ENCODE peak calls at places on chromosomes 12 and 14, in nine cellular contexts. M, O, H, X, S, N, E, R and G are unnamed samples.

GRCh38 chr12:1914116-1914911 is 4.1 kb downstream of the CACNA2D4 start:
- DNase-seq in E (no peak), O (peak), S (no peak), X (no peak), N (no peak), M (no peak), H (no peak), R (no peak), G (no peak)

GRCh38 chr12:90366286-90366685 is 588.7 kb downstream of the CCER1 start:
- DNase-seq in X (no peak), S (peak), R (no peak), N (no peak), O (no peak), H (peak), E (no peak), M (peak), G (peak)

GRCh38 chr14:61927521-61927920 is 165.3 kb downstream of the SNAPC1 start:
- DNase-seq in S (peak), M (no peak), O (no peak), X (peak), E (no peak), R (no peak), N (no peak), H (peak), G (peak)

GRCh38 chr14:44662250-44662891 is 155.3 kb upstream of the FSCB start:
- DNase-seq in E (no peak), X (no peak), R (no peak), S (no peak), H (no peak), N (no peak), O (no peak), M (no peak), G (no peak)

GRCh38 chr14:67636361-67636919 is 16.7 kb downstream of the ARG2 start:
- DNase-seq in S (peak), M (peak), R (no peak), E (no peak), O (no peak), N (no peak), H (no peak), X (no peak), G (peak)

GRCh38 chr12:16586350-16587109 is 19.4 kb downstream of the LMO3 start:
- DNase-seq in M (no peak), S (peak), E (no peak), N (no peak), O (no peak), R (no peak), H (peak), X (no peak), G (no peak)

GRCh38 chr14:91142214-91142668 is 28.4 kb downstream of the DGLUCY start:
- DNase-seq in S (no peak), R (no peak), M (no peak), H (no peak), E (no peak), X (no peak), N (no peak), O (no peak), G (no peak)

GRCh38 chr12:91327889-91328288 is 145.3 kb upstream of the DCN start:
- DNase-seq in O (no peak), H (peak), M (no peak), N (no peak), X (no peak), R (no peak), E (no peak), S (no peak), G (no peak)

GRCh38 chr12:16691624-16692023 is 85.7 kb upstream of the LMO3 start:
- DNase-seq in M (no peak), R (no peak), E (no peak), S (no peak), N (peak), X (no peak), H (no peak), O (no peak), G (no peak)

GRCh38 chr14:59251811-59252771 is 63.6 kb downstream of the DAAM1 start:
- DNase-seq in N (no peak), H (peak), E (no peak), R (no peak), X (no peak), O (no peak), M (no peak), S (no peak), G (no peak)

GRCh38 chr12:58915634-58916033 is 4.7 kb downstream of the LRIG3 start:
- DNase-seq in M (peak), R (peak), S (no peak), E (peak), H (peak), X (no peak), N (no peak), O (no peak), G (no peak)

GRCh38 chr14:77059276-77059934 is 30.9 kb upstream of the IRF2BPL start:
- DNase-seq in O (no peak), R (peak), E (peak), H (peak), M (peak), N (no peak), S (peak), X (no peak), G (no peak)

GRCh38 chr14:32183151-32184048 is 18.4 kb upstream of the RNU6-7 start:
- DNase-seq in R (no peak), O (no peak), M (no peak), E (no peak), N (no peak), H (no peak), S (no peak), X (no peak), G (no peak)

GRCh38 chr14:68449565-68450295 is 343.1 kb downstream of the ZFP36L1 start:
- DNase-seq in H (no peak), X (no peak), O (no peak), S (no peak), N (no peak), E (no peak), R (no peak), M (no peak), G (no peak)

GRCh38 chr12:11592484-11592883 is 57.0 kb upstream of the ETV6 start:
- DNase-seq in N (no peak), M (no peak), S (no peak), H (no peak), R (no peak), O (no peak), E (no peak), X (no peak), G (no peak)

GRCh38 chr12:108110844-108111243 is 18.2 kb upstream of the WSCD2 start:
- DNase-seq in M (no peak), O (no peak), X (no peak), S (no peak), N (no peak), R (no peak), E (no peak), H (no peak), G (no peak)

GRCh38 chr12:80187660-80188090 is 88.3 kb downstream of the OTOGL start:
- DNase-seq in N (no peak), S (peak), X (no peak), R (peak), O (no peak), M (peak), H (peak), E (no peak), G (no peak)

GRCh38 chr14:32417956-32418552 is 89.0 kb downstream of the AKAP6 start:
- DNase-seq in R (peak), N (peak), H (peak), E (no peak), X (no peak), M (peak), S (peak), O (no peak), G (no peak)

GRCh38 chr12:76422878-76423438 is 74.7 kb upstream of the BBS10 start:
- DNase-seq in H (peak), E (no peak), M (no peak), R (no peak), X (peak), S (peak), N (no peak), O (no peak), G (peak)

GRCh38 chr14:34018125-34018524 is 67.3 kb upstream of the EGLN3 start:
- DNase-seq in N (no peak), S (no peak), E (no peak), O (no peak), R (no peak), H (no peak), X (no peak), M (no peak), G (no peak)

GRCh38 chr14:103109789-103110415 is 13.4 kb upstream of the TNFAIP2 start:
- DNase-seq in N (peak), M (peak), E (no peak), O (no peak), H (peak), S (no peak), R (no peak), X (peak), G (no peak)

GRCh38 chr14:46325777-46326176 is 325.8 kb downstream of the RPL10L start:
- DNase-seq in H (no peak), R (no peak), E (no peak), O (no peak), M (no peak), S (no peak), X (no peak), N (no peak), G (no peak)

GRCh38 chr14:77040309-77040994 is 11.9 kb upstream of the IRF2BPL start:
- DNase-seq in R (peak), X (peak), S (peak), M (peak), O (peak), N (peak), H (peak), E (peak), G (peak)

GRCh38 chr12:95218852-95219171 is 1.2 kb downstream of the VEZT start:
- DNase-seq in E (no peak), M (no peak), R (no peak), O (no peak), S (peak), N (no peak), H (no peak), X (no peak), G (no peak)

GRCh38 chr12:95217377-95218163 is at the start of the genes FGD6 and VEZT:
- DNase-seq in H (peak), S (peak), N (peak), X (peak), M (peak), O (peak), R (peak), E (peak), G (peak)

GRCh38 chr12:95220726-95221125 is 3.1 kb downstream of the VEZT start:
- DNase-seq in E (no peak), R (no peak), S (no peak), N (no peak), O (no peak), X (no peak), H (no peak), M (no peak), G (no peak)

GRCh38 chr12:95218164-95218851 is 701 bp downstream of the VEZT start:
- DNase-seq in M (peak), X (no peak), E (no peak), R (no peak), N (no peak), S (peak), O (no peak), H (peak), G (no peak)

GRCh38 chr12:95220190-95220589 is 2.6 kb downstream of the VEZT start:
- DNase-seq in R (no peak), N (no peak), H (no peak), E (no peak), M (no peak), S (no peak), X (no peak), O (no peak), G (no peak)
- H3K4me3 ChIP-seq in R (no peak), N (no peak), H (no peak), E (no peak), M (no peak), S (no peak), X (peak), O (no peak), G (no peak)

DNA sequence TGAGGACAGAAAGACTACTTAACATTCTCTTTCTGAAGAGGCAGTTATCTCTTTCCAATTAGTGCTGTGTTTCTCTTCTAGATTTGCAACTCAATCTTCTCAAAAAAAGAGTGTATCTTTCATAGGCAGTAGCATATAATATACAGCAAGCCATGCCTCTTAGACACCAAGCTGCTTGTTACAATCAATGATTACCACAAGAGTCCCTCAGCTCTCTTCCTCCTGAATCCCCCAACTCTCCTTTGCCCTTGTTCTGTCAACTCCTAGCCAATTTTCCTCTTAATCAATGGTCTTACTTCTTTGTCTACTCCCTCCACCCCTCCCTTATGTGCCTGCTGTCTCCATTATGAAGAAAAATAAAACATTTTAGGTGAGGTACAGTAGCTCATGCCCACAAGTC is 2.6 kb downstream of the TMTC1 start:
- DNase-seq in M (no peak), E (no peak), N (no peak), O (no peak), X (no peak), R (no peak), S (no peak), H (no peak), G (no peak)
- H3K4me3 ChIP-seq in M (no peak), E (peak), N (no peak), O (peak), X (peak), R (peak), S (no peak), H (peak), G (no peak)

DNA sequence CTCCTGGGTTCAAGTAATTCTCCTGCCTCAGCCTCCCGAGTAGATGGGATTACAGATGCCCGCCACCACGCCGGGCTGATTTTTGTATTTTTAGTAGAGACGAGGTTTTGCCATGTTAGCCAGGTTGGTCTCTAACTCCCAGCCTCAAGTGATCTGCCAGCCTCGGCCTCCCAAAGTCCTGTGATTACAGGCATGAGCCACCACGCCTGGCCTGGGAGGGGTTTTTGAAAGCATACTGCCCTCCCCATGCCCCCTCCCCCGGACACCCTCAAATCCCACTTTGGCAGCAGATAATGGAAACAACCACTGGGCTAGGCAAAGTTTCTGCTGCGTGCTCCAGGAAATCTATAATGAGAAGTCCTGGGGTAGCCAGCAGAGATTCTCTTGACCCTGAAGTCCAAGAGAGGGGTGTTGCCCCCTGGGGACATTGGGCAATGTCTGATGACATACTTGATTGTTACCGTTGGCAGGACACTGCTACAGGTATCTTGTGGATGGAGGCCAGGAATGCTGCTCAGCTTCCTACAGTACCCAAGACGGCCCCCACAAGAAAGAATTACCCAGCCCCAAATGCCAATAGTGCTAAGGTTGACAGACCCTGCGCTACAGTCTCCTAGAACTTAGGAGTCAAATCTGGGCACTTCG is 18.7 kb upstream of the FBXO21 start:
- DNase-seq in N (no peak), S (no peak), M (no peak), X (no peak), H (no peak), R (no peak), O (no peak), E (no peak), G (no peak)
- H3K4me3 ChIP-seq in N (no peak), S (no peak), M (no peak), X (no peak), H (no peak), R (no peak), O (no peak), E (no peak), G (no peak)

DNA sequence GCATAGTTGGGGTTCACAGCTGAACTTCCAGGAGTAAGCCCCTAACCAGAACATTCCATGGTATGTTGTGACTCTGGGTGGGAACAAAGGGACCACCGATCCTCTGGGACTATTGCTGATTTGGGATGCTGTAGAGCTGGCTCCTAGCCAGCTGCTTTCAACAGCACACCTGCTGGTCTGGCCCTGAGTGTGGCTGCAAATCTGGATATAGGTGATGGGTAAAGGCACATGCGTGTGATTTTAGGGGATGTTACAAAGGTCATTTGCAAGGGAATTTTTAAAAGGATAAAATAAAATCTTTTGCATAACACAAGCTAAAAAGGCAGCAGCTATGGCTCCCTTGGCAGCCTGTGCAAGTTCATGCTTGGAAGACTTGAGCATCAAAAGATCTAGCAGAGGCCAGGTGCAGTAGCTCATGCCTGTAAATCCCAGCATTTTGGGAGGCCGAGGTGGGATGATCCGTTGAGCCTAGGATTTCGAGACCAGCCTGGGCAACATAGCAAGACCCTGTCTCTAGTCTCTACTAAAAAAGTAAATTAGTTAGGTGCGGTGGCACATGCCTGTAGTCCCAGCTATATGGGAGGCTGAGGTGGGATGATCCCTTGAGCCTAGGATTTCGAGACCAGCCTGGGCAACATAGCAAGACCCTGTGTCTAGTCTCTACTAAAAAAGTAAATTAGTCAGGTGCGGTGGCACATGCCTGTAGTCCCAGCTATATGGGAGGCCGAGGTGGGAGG is 1.6 kb downstream of the ALDH2 start:
- DNase-seq in N (no peak), O (no peak), H (no peak), M (no peak), R (no peak), S (no peak), X (no peak), E (no peak), G (no peak)
- H3K4me3 ChIP-seq in N (no peak), O (peak), H (peak), M (peak), R (peak), S (peak), X (peak), E (peak), G (no peak)

DNA sequence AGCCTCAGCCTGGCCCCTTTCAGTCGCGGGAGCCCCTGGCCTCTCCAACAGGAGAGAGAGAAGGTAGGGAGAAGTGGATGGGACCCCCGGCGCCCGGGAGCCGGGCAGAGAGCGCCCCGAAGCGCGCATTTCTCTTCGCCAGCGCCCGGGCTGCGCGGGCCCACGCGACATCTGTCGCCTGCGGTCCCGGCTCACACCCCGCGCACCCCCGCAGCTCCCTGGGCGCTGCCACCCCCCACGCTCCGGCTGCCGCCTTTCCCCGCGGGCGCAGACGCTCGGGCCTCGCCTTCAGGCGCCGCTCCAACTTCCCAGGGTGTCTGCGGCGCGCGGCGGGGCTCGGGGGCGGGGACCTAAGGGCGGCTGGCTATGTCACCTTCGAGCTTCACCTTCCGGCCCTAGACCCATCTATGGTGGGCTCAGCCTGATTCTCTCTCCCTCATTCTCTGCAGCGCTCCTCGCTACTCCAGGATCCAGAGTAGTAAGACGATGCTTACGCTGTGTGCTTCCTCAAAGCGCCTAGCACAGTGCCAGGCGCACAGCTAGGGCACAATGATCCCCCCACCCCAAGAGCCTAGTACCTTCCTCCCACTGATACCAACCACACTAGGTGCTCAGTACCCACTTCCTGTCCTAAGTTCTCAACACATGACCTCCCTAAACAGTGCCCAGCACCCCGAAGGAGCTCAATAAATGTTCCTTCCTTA is 1.6 kb downstream of the HRK start:
- DNase-seq in N (no peak), M (no peak), E (no peak), R (no peak), O (no peak), H (no peak), X (no peak), S (peak), G (no peak)
- H3K4me3 ChIP-seq in N (no peak), M (no peak), E (peak), R (peak), O (peak), H (no peak), X (no peak), S (no peak), G (no peak)

GRCh38 chr14:104680806-104681688 is 8.4 kb upstream of the INF2 start:
- DNase-seq in E (no peak), X (no peak), M (peak), N (peak), H (peak), S (peak), R (peak), O (peak), G (no peak)
- H3K4me3 ChIP-seq in E (peak), X (peak), M (no peak), N (no peak), H (no peak), S (no peak), R (peak), O (peak), G (peak)

GRCh38 chr12:133174901-133175300 is 6.4 kb upstream of the ZNF268 start:
- DNase-seq in N (no peak), E (no peak), H (no peak), O (no peak), R (no peak), X (no peak), M (no peak), S (no peak), G (no peak)

GRCh38 chr12:133181238-133181959 is at the start of gene ZNF268:
- DNase-seq in E (peak), X (peak), R (peak), S (peak), N (peak), M (peak), O (peak), H (peak), G (peak)

DNA sequence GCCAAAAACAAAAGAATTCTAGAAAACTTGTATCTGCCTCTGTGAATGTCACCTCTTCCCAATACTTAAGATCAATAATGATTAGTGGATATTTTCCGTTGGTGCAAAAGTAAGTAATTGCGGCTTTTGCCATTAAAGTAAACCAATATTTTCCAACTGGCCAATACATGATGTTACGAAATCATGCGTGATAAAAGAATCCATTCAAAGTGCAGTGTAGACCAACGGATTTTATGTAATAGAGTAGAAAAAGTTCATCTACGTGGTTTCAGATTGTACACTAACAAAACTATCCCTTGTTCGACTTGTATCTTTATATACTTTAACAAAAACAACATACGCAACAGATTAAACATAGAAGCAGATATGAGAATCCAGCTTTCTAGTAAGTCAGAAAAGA is 626 bp upstream of the ZNF268 start:
- DNase-seq in X (no peak), E (no peak), R (no peak), N (no peak), O (no peak), H (no peak), S (no peak), M (no peak), G (no peak)
- H3K4me3 ChIP-seq in X (no peak), E (no peak), R (no peak), N (no peak), O (no peak), H (no peak), S (no peak), M (no peak), G (no peak)